ENCODE peak calls at places on chromosomes 2 and 18, in four cellular contexts. One of them, this sample, is unnamed.

GRCh38 chr2:170362895-170363582 is 185.1 kb downstream of the MYO3B start:
- DNase-seq in Peyer's patch: no peak
- DNase-seq in colonic mucosa: no peak
- DNase-seq in AG04450: no peak
- DNase-seq in this sample: no peak

GRCh38 chr2:70132244-70133126 is 45.2 kb downstream of the PCBP1 start:
- DNase-seq in Peyer's patch: peak; percentile 77
- DNase-seq in colonic mucosa: peak; percentile 52
- DNase-seq in AG04450: no peak
- DNase-seq in this sample: peak; percentile 82

GRCh38 chr2:151049746-151050145 is 211.9 kb downstream of the RBM43 start:
- DNase-seq in Peyer's patch: no peak
- DNase-seq in colonic mucosa: no peak
- DNase-seq in AG04450: no peak
- DNase-seq in this sample: peak; percentile 74

GRCh38 chr2:67650292-67651133 is 253.4 kb downstream of the ETAA1 start:
- DNase-seq in Peyer's patch: peak; percentile 75
- DNase-seq in colonic mucosa: peak; percentile 62
- DNase-seq in AG04450: peak; percentile 93
- DNase-seq in this sample: peak; percentile 86

GRCh38 chr2:185967335-185967734 is 228.7 kb downstream of the FSIP2 start:
- DNase-seq in Peyer's patch: no peak
- DNase-seq in colonic mucosa: no peak
- DNase-seq in AG04450: no peak
- DNase-seq in this sample: no peak

GRCh38 chr2:184598313-184599053 is at the start of gene ZNF804A:
- DNase-seq in Peyer's patch: peak; percentile 88
- DNase-seq in colonic mucosa: peak; percentile 27
- DNase-seq in AG04450: no peak
- DNase-seq in this sample: peak; percentile 54

GRCh38 chr18:11147371-11147860 is 2.0 kb downstream of the PIEZO2 start:
- DNase-seq in Peyer's patch: no peak
- DNase-seq in colonic mucosa: no peak
- DNase-seq in AG04450: no peak
- DNase-seq in this sample: no peak

GRCh38 chr2:108536133-108536780 is 2.0 kb downstream of the LIMS1 start:
- DNase-seq in Peyer's patch: no peak
- DNase-seq in colonic mucosa: no peak
- DNase-seq in AG04450: no peak
- DNase-seq in this sample: peak; percentile 28

GRCh38 chr2:123670286-123670685 is 354.8 kb upstream of the CNTNAP5 start:
- DNase-seq in Peyer's patch: no peak
- DNase-seq in colonic mucosa: no peak
- DNase-seq in AG04450: no peak
- DNase-seq in this sample: no peak

GRCh38 chr2:76506538-76506937 is 795.8 kb upstream of the GCFC2 start:
- DNase-seq in Peyer's patch: no peak
- DNase-seq in colonic mucosa: no peak
- DNase-seq in AG04450: no peak
- DNase-seq in this sample: no peak

GRCh38 chr2:187435078-187435477 is 13.0 kb downstream of the CALCRL start:
- DNase-seq in Peyer's patch: no peak
- DNase-seq in colonic mucosa: no peak
- DNase-seq in AG04450: no peak
- DNase-seq in this sample: no peak

GRCh38 chr2:230931556-230932231 is 6.7 kb upstream of the GPR55 start:
- DNase-seq in Peyer's patch: no peak
- DNase-seq in colonic mucosa: no peak
- DNase-seq in AG04450: no peak
- DNase-seq in this sample: no peak

GRCh38 chr2:234949762-234950434 is 1.9 kb upstream of the SH3BP4 start:
- DNase-seq in Peyer's patch: peak; percentile 14
- DNase-seq in colonic mucosa: no peak
- DNase-seq in AG04450: peak; percentile 99
- DNase-seq in this sample: peak; percentile 99

GRCh38 chr2:239544846-239545465 is 144.1 kb upstream of the HDAC4 start:
- DNase-seq in Peyer's patch: no peak
- DNase-seq in colonic mucosa: no peak
- DNase-seq in AG04450: no peak
- DNase-seq in this sample: no peak

GRCh38 chr2:221924551-221924950 is 352.4 kb upstream of the EPHA4 start:
- DNase-seq in Peyer's patch: no peak
- DNase-seq in colonic mucosa: no peak
- DNase-seq in AG04450: no peak
- DNase-seq in this sample: no peak

GRCh38 chr2:61452392-61452791 is 18.5 kb downstream of the USP34 start:
- DNase-seq in Peyer's patch: no peak
- DNase-seq in colonic mucosa: no peak
- DNase-seq in AG04450: no peak
- DNase-seq in this sample: no peak

GRCh38 chr2:70768585-70769085 is 635 bp upstream of the ADD2 start:
- DNase-seq in Peyer's patch: no peak
- DNase-seq in colonic mucosa: no peak
- DNase-seq in AG04450: no peak
- DNase-seq in this sample: no peak

GRCh38 chr2:119694994-119695521 is 16.1 kb downstream of the TMEM177 start:
- DNase-seq in Peyer's patch: no peak
- DNase-seq in colonic mucosa: no peak
- DNase-seq in AG04450: no peak
- DNase-seq in this sample: peak; percentile 81

GRCh38 chr2:239159476-239159911 is 241.3 kb downstream of the HDAC4 start:
- DNase-seq in Peyer's patch: peak; percentile 34
- DNase-seq in colonic mucosa: no peak
- DNase-seq in AG04450: no peak
- DNase-seq in this sample: no peak

GRCh38 chr2:224449212-224450147 is 47.6 kb upstream of the FAM124B start:
- DNase-seq in Peyer's patch: no peak
- DNase-seq in colonic mucosa: no peak
- DNase-seq in AG04450: no peak
- DNase-seq in this sample: no peak

GRCh38 chr18:2641638-2642037 is 13.9 kb upstream of the SMCHD1 start:
- DNase-seq in Peyer's patch: no peak
- DNase-seq in colonic mucosa: no peak
- DNase-seq in AG04450: no peak
- DNase-seq in this sample: no peak

GRCh38 chr2:24492283-24493272 is 1.5 kb downstream of the NCOA1 start:
- DNase-seq in Peyer's patch: no peak
- DNase-seq in colonic mucosa: peak; percentile 35
- DNase-seq in AG04450: no peak
- DNase-seq in this sample: no peak

GRCh38 chr2:109260886-109261700 is 132.1 kb downstream of the SH3RF3 start:
- DNase-seq in Peyer's patch: peak; percentile 42
- DNase-seq in colonic mucosa: peak; percentile 40
- DNase-seq in AG04450: no peak
- DNase-seq in this sample: no peak

GRCh38 chr18:22001912-22002487 is 167.4 kb upstream of the GATA6 start:
- DNase-seq in Peyer's patch: peak; percentile 56
- DNase-seq in colonic mucosa: peak; percentile 34
- DNase-seq in AG04450: no peak
- DNase-seq in this sample: no peak

GRCh38 chr2:75007819-75008218 is 49.4 kb downstream of the POLE4 start:
- DNase-seq in Peyer's patch: no peak
- DNase-seq in colonic mucosa: no peak
- DNase-seq in AG04450: no peak
- DNase-seq in this sample: no peak

GRCh38 chr18:33821503-33821902 is 243.5 kb downstream of the ASXL3 start:
- DNase-seq in Peyer's patch: no peak
- DNase-seq in colonic mucosa: no peak
- DNase-seq in AG04450: no peak
- DNase-seq in this sample: peak; percentile 37

GRCh38 chr2:206562375-206562774 is 79.9 kb upstream of the FAM237A start:
- DNase-seq in Peyer's patch: no peak
- DNase-seq in colonic mucosa: no peak
- DNase-seq in AG04450: no peak
- DNase-seq in this sample: no peak

GRCh38 chr2:207258191-207258991 is 92.6 kb upstream of the KLF7 start:
- DNase-seq in Peyer's patch: peak; percentile 69
- DNase-seq in colonic mucosa: peak; percentile 56
- DNase-seq in AG04450: peak; percentile 99
- DNase-seq in this sample: peak; percentile 99

GRCh38 chr18:4638680-4639079 is 183.6 kb upstream of the DLGAP1 start:
- DNase-seq in Peyer's patch: no peak
- DNase-seq in colonic mucosa: no peak
- DNase-seq in AG04450: no peak
- DNase-seq in this sample: no peak

DNA sequence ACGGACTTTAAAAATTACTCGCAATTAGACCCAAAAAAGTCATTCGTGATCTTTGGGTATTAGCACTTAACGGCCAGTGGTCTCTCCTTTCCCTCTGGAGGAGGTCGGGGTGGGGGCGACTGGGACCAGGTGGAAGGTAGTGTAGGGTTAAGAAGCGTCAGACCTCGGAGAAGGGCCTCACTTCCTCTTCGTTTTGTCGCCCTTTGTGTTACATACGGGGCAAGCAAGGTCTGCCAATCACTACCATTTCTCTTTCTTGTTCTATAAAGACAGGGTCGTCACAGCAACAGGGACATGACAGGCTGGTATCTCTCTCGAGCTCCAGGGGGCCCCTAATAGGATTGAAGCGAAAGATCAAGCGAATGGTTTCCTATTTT is 136.6 kb downstream of the INSIG2 start:
- DNase-seq in Peyer's patch: no peak
- DNase-seq in colonic mucosa: no peak
- DNase-seq in AG04450: no peak
- DNase-seq in this sample: no peak
- H3K4me3 ChIP-seq in Peyer's patch: peak overlapping the region; percentile 59
- H3K4me3 ChIP-seq in colonic mucosa: no peak overlapping the region
- H3K4me3 ChIP-seq in AG04450: no peak overlapping the region
- H3K4me3 ChIP-seq in this sample: no peak overlapping the region

DNA sequence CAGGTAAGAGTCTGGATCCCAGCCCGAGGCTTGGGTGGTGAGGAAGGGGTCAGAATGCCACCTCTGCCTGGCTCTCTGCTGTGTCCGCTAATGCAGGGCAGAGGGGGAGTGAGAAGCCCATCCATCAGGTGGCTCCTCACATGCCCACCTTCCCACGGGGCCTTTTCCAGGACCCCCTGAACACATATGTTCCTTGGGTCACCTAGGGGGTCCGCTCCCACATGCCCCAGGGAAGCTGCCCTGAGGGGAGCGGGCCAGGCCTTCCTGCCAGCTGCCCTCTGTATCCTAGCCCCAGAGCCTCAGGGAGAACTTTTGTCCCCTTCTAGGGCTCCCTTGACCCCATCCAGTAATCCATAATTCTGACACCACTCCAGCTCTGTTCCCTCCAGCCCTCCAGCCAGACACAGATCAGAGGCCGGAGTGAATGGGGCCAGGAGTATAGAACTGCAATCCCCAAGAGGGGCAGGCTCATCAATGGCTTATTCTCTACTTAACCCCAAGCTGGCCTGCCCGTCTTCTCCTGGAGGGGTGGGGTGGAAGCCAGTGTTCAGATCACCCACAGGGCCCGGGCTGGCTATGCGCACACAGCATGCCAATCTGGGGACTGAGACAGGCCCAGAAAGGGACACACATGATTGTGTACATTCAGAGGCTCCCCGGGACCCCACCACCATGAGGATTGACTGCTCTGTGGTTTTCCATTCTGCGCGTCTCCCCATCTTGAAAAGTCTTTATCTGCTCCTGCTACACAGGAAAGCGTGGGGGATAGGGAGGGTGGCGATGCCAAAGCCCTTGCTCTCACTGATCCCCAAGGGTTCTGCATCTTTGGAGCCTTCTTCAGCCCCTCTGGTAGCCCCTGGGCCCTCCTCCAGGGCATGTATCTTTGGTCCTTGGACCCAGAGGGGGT is 1.1 kb downstream of the EMILIN1 start:
- DNase-seq in Peyer's patch: no peak
- DNase-seq in colonic mucosa: no peak
- DNase-seq in AG04450: no peak
- DNase-seq in this sample: no peak
- H3K4me3 ChIP-seq in Peyer's patch: peak overlapping the region; percentile 38
- H3K4me3 ChIP-seq in colonic mucosa: peak overlapping the region; percentile 44
- H3K4me3 ChIP-seq in AG04450: peak overlapping the region; percentile 85
- H3K4me3 ChIP-seq in this sample: peak overlapping the region; percentile 62

GRCh38 chr2:240918258-240919091 is 12.3 kb downstream of the CROCC2 start:
- DNase-seq in Peyer's patch: peak; percentile 41
- DNase-seq in colonic mucosa: peak; percentile 16
- DNase-seq in AG04450: no peak
- DNase-seq in this sample: no peak
- H3K4me3 ChIP-seq in Peyer's patch: no peak overlapping the region
- H3K4me3 ChIP-seq in colonic mucosa: no peak overlapping the region
- H3K4me3 ChIP-seq in AG04450: no peak overlapping the region
- H3K4me3 ChIP-seq in this sample: no peak overlapping the region

GRCh38 chr2:27977623-27978312 is 87.2 kb downstream of the BABAM2 start:
- DNase-seq in Peyer's patch: no peak
- DNase-seq in colonic mucosa: no peak
- DNase-seq in AG04450: peak; percentile 80
- DNase-seq in this sample: peak; percentile 94
- H3K4me3 ChIP-seq in Peyer's patch: no peak overlapping the region
- H3K4me3 ChIP-seq in colonic mucosa: no peak overlapping the region
- H3K4me3 ChIP-seq in AG04450: no peak overlapping the region
- H3K4me3 ChIP-seq in this sample: no peak overlapping the region

GRCh38 chr2:22499082-22499844 is 885.7 kb upstream of the KLHL29 start:
- DNase-seq in Peyer's patch: no peak
- DNase-seq in colonic mucosa: no peak
- DNase-seq in AG04450: no peak
- DNase-seq in this sample: no peak

GRCh38 chr2:22494156-22494555 is 890.8 kb upstream of the KLHL29 start:
- DNase-seq in Peyer's patch: no peak
- DNase-seq in colonic mucosa: no peak
- DNase-seq in AG04450: no peak
- DNase-seq in this sample: no peak

GRCh38 chr2:22497789-22498188 is 887.2 kb upstream of the KLHL29 start:
- DNase-seq in Peyer's patch: no peak
- DNase-seq in colonic mucosa: no peak
- DNase-seq in AG04450: no peak
- DNase-seq in this sample: no peak

DNA sequence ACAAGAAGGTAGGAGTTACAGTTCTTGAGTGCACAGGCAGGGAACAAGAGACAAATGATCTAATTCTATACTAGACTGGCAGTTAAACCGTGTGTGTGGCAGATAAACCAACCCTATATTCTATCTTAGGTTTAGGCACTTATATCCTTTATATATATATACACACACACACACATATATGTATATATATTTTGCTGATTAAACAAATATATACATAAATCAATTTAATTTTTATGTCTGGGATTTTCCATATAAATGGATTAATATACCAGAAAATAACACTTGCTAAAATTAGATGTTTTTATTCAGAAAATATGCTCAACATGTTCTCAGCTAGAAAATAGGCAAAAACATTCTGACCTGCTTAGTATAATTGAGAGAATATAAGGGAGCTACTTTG is 887.9 kb upstream of the KLHL29 start:
- DNase-seq in Peyer's patch: no peak
- DNase-seq in colonic mucosa: no peak
- DNase-seq in AG04450: no peak
- DNase-seq in this sample: no peak
- H3K4me3 ChIP-seq in Peyer's patch: no peak overlapping the region
- H3K4me3 ChIP-seq in colonic mucosa: no peak overlapping the region
- H3K4me3 ChIP-seq in AG04450: no peak overlapping the region
- H3K4me3 ChIP-seq in this sample: no peak overlapping the region

DNA sequence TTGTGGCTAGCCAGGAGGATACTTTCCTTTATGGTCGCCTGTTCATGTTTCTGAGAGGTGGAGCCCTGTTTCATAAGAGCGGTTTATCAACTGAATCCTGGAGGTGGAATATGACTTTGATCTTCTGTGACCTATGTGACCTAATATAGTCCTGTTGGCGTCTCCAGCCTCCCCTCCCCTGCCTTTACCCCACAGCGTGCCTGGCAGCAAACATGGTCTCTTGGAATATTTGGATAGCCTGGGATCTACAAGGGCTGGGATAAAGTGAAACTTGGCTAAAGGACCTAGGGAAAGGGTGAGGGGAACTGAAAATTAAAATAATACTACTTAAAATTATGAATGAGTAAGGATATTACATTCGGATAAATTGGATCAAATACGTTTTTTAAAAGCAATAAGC is 246.0 kb downstream of the BABAM2 start:
- DNase-seq in Peyer's patch: no peak
- DNase-seq in colonic mucosa: no peak
- DNase-seq in AG04450: no peak
- DNase-seq in this sample: no peak
- H3K4me3 ChIP-seq in Peyer's patch: no peak overlapping the region
- H3K4me3 ChIP-seq in colonic mucosa: no peak overlapping the region
- H3K4me3 ChIP-seq in AG04450: no peak overlapping the region
- H3K4me3 ChIP-seq in this sample: no peak overlapping the region

This sample was measured in astrocyte of the spinal cord.